ENCODE peak calls at places on chromosomes 16 and 17, in four cellular contexts. B is sciatic nerve, W is GM13976, O is HS-5. M is an unnamed sample.

GRCh38 chr17:8746501-8747236 is 2.0 kb upstream of the CCDC42 start:
- DNase-seq in B (no peak), W (peak), O (peak), M (no peak)

GRCh38 chr17:9209781-9210370 is 188.6 kb downstream of the NTN1 start:
- DNase-seq in W (no peak), O (no peak), B (no peak), M (no peak)

GRCh38 chr17:49365667-49366066 is 3.6 kb upstream of the ZNF652 start:
- DNase-seq in W (no peak), O (no peak), B (no peak), M (no peak)

GRCh38 chr17:77867308-77867781 is 91.2 kb upstream of the TNRC6C start:
- DNase-seq in O (no peak), W (peak), B (peak), M (peak)

GRCh38 chr16:52069866-52070265 is 477.1 kb downstream of the TOX3 start:
- DNase-seq in B (no peak), O (no peak), W (no peak), M (no peak)

GRCh38 chr17:263271-263670 is 81.8 kb upstream of the DOC2B start:
- DNase-seq in W (no peak), B (peak), O (no peak), M (no peak)

GRCh38 chr17:75313941-75314550 is 24.8 kb upstream of the SLC25A19 start:
- DNase-seq in O (no peak), W (peak), B (no peak), M (peak)

GRCh38 chr17:282000-282911 is 70.4 kb downstream of the RPH3AL start:
- DNase-seq in O (no peak), B (peak), W (no peak), M (peak)

GRCh38 chr16:546909-547770 is 13.1 kb upstream of the PRR35 start:
- DNase-seq in W (no peak), O (no peak), B (peak), M (peak)

GRCh38 chr17:83152745-83153611 is 73.6 kb downstream of the METRNL start:
- DNase-seq in W (no peak), B (peak), O (no peak), M (no peak)

GRCh38 chr17:73493212-73493814 is 150.9 kb downstream of the SDK2 start:
- DNase-seq in O (no peak), B (no peak), W (no peak), M (no peak)

GRCh38 chr16:17356243-17356933 is 114.4 kb downstream of the XYLT1 start:
- DNase-seq in W (no peak), B (no peak), O (no peak), M (no peak)

GRCh38 chr16:10405386-10405939 is 19.6 kb downstream of the ATF7IP2 start:
- DNase-seq in O (peak), B (no peak), W (no peak), M (no peak)

GRCh38 chr16:2095315-2095853 is 40.3 kb downstream of the PKD1 start:
- DNase-seq in O (no peak), W (no peak), B (no peak), M (no peak)

GRCh38 chr17:75047398-75048098 is 523 bp downstream of the KCTD2 start:
- DNase-seq in O (no peak), B (peak), W (peak), M (peak)

GRCh38 chr17:3657874-3658783 is 10.2 kb downstream of the TAX1BP3 start:
- DNase-seq in O (no peak), B (no peak), W (no peak), M (no peak)

GRCh38 chr16:29306201-29306600 is 100.3 kb downstream of the NPIPB11 start:
- DNase-seq in W (no peak), B (peak), O (no peak), M (peak)

GRCh38 chr17:80833952-80834895 is 157.4 kb upstream of the CHMP6 start:
- DNase-seq in B (peak), W (no peak), O (no peak), M (peak)

GRCh38 chr16:67878846-67879245 is 5.8 kb upstream of the NRN1L start:
- DNase-seq in O (no peak), W (no peak), B (no peak), M (no peak)

GRCh38 chr17:17484451-17484899 is 7.7 kb downstream of the MED9 start:
- DNase-seq in B (no peak), W (no peak), O (no peak), M (peak)

GRCh38 chr16:88940196-88941050 is 36.6 kb downstream of the CBFA2T3 start:
- DNase-seq in O (no peak), B (no peak), W (peak), M (no peak)

GRCh38 chr17:62110923-62111484 is 45.9 kb upstream of the MED13 start:
- DNase-seq in B (no peak), W (no peak), O (no peak), M (no peak)

GRCh38 chr17:2253768-2254406 is 49.7 kb downstream of the SMG6 start:
- DNase-seq in O (no peak), B (no peak), W (peak), M (no peak)

GRCh38 chr17:40034426-40035161 is 19.4 kb downstream of the CSF3 start:
- DNase-seq in B (no peak), W (peak), O (no peak), M (no peak)

GRCh38 chr16:88628512-88628974 is 9.8 kb upstream of the IL17C start:
- DNase-seq in W (no peak), O (no peak), B (no peak), M (no peak)

GRCh38 chr17:77884019-77884418 is 74.5 kb upstream of the TNRC6C start:
- DNase-seq in B (no peak), O (no peak), W (no peak), M (no peak)

GRCh38 chr17:78563189-78564145 is 13.7 kb downstream of the DNAH17 start:
- DNase-seq in O (no peak), W (no peak), B (no peak), M (no peak)

GRCh38 chr16:50879873-50880695 is 138.2 kb downstream of the CYLD start:
- DNase-seq in O (no peak), W (no peak), B (no peak), M (no peak)

GRCh38 chr17:80509311-80509710 is 32.9 kb upstream of the NPTX1 start:
- DNase-seq in O (no peak), B (no peak), W (no peak), M (no peak)

GRCh38 chr16:57270221-57271062 is 14.0 kb downstream of the PLLP start:
- DNase-seq in O (no peak), W (peak), B (no peak), M (no peak)

GRCh38 chr17:82710499-82711232 is 5.8 kb upstream of the FN3KRP start:
- DNase-seq in W (no peak), B (no peak), O (no peak), M (no peak)

GRCh38 chr16:15644306-15644961 is 1.5 kb upstream of the MARF1 start:
- DNase-seq in O (peak), B (no peak), W (no peak), M (no peak)

GRCh38 chr17:82752371-82753200 is 721 bp downstream of the TBCD start:
- DNase-seq in W (peak), B (peak), O (no peak), M (peak)

GRCh38 chr17:48601184-48601527 is 3.6 kb downstream of the HOXB6 start:
- DNase-seq in B (no peak), O (no peak), W (no peak), M (no peak)

GRCh38 chr17:79950711-79951110 is 85.0 kb downstream of the TBC1D16 start:
- DNase-seq in B (peak), W (no peak), O (no peak), M (peak)

GRCh38 chr16:66682271-66682670 is 14.3 kb downstream of the CMTM4 start:
- DNase-seq in W (no peak), O (no peak), B (no peak), M (no peak)

GRCh38 chr17:43950554-43950953 is 3.2 kb downstream of the PYY start:
- DNase-seq in O (no peak), W (no peak), B (no peak), M (no peak)